ENCODE peak calls at places on chromosome 20, in nine cellular contexts. M is foreskin fibroblast; P is CD8-positive, alpha-beta T cell; U is GM13976; A is stimulated activated CD8-positive, alpha-beta memory T cell treated with anti-CD3 and anti-CD28 coated beads, Interleukin-15, amount 100 ng/mL, for 4 hours; X is hepatocyte; V is NAMALWA; N is B cell; G is EL. T is an unnamed sample.

GRCh38 chr20:63219447-63219821 is 3.5 kb upstream of the YTHDF1 start:
- DNase-seq in M (no peak), P (no peak), U (no peak), A (no peak), X (no peak), V (no peak), N (no peak), G (no peak), T (no peak)

GRCh38 chr20:44018684-44019637 is 104.3 kb downstream of the TOX2 start:
- DNase-seq in M (no peak), P (no peak), U (no peak), A (no peak), X (no peak), V (no peak), N (no peak), G (no peak), T (no peak)

GRCh38 chr20:12924126-12924525 is 84.6 kb upstream of the SPTLC3 start:
- DNase-seq in M (no peak), P (no peak), U (no peak), A (no peak), X (no peak), V (no peak), N (no peak), G (no peak), T (no peak)

GRCh38 chr20:37994512-37994911 is 38.7 kb downstream of the TTI1 start:
- DNase-seq in M (peak; percentile 34), P (no peak), U (no peak), A (no peak), X (peak; percentile 69), V (no peak), N (no peak), G (peak; percentile 22), T (no peak)

GRCh38 chr20:48378976-48379670 is 448.7 kb downstream of the PREX1 start:
- DNase-seq in M (no peak), P (no peak), U (no peak), A (no peak), X (no peak), V (no peak), N (no peak), G (no peak), T (no peak)

GRCh38 chr20:56032251-56032650 is 26.9 kb upstream of the CBLN4 start:
- DNase-seq in M (no peak), P (no peak), U (no peak), A (no peak), X (no peak), V (no peak), N (no peak), G (no peak), T (no peak)

GRCh38 chr20:12916699-12917098 is 92.1 kb upstream of the SPTLC3 start:
- DNase-seq in M (no peak), P (no peak), U (no peak), A (no peak), X (peak; percentile 41), V (no peak), N (no peak), G (no peak), T (no peak)

GRCh38 chr20:4605166-4605565 is 116.5 kb upstream of the PRND start:
- DNase-seq in M (no peak), P (no peak), U (no peak), A (no peak), X (no peak), V (no peak), N (no peak), G (no peak), T (no peak)

GRCh38 chr20:33408313-33408712 is 7.0 kb upstream of the CDK5RAP1 start:
- DNase-seq in M (no peak), P (no peak), U (no peak), A (no peak), X (no peak), V (no peak), N (no peak), G (no peak), T (no peak)

GRCh38 chr20:19975436-19975799 is 41.7 kb upstream of the NAA20 start:
- DNase-seq in M (peak; percentile 26), P (no peak), U (no peak), A (no peak), X (no peak), V (no peak), N (no peak), G (peak; percentile 57), T (no peak)

GRCh38 chr20:8616792-8617191 is 452.1 kb upstream of the PLCB4 start:
- DNase-seq in M (peak; percentile 22), P (no peak), U (no peak), A (no peak), X (no peak), V (no peak), N (no peak), G (no peak), T (no peak)

GRCh38 chr20:5357942-5358341 is 41.2 kb upstream of the PROKR2 start:
- DNase-seq in M (no peak), P (no peak), U (no peak), A (no peak), X (no peak), V (no peak), N (no peak), G (no peak), T (no peak)

GRCh38 chr20:21505810-21506530 is 7.9 kb downstream of the NKX2-2 start:
- DNase-seq in M (peak; percentile 51), P (peak; percentile 52), U (peak; percentile 81), A (peak; percentile 28), X (peak; percentile 79), V (no peak), N (peak; percentile 77), G (peak; percentile 37), T (peak; percentile 83)

GRCh38 chr20:47654370-47654769 is 130.9 kb downstream of the SULF2 start:
- DNase-seq in M (no peak), P (no peak), U (no peak), A (no peak), X (no peak), V (no peak), N (no peak), G (no peak), T (no peak)

GRCh38 chr20:19934792-19935491 is 82.2 kb upstream of the NAA20 start:
- DNase-seq in M (no peak), P (no peak), U (peak; percentile 61), A (no peak), X (peak; percentile 22), V (no peak), N (peak; percentile 56), G (no peak), T (no peak)

GRCh38 chr20:17616480-17617211 is 46.8 kb downstream of the DSTN start:
- DNase-seq in M (no peak), P (no peak), U (peak; percentile 24), A (no peak), X (no peak), V (no peak), N (peak; percentile 11), G (no peak), T (no peak)

GRCh38 chr20:5674176-5674660 is 76.0 kb upstream of the SHLD1 start:
- DNase-seq in M (no peak), P (no peak), U (peak; percentile 55), A (no peak), X (no peak), V (peak; percentile 86), N (peak; percentile 65), G (no peak), T (no peak)

T was measured in activated CD4-positive, CD25-positive, alpha-beta regulatory T cell treated with anti-CD3 and anti-CD28 coated beads, Interleukin-2, amount 50 U/mL, for 72 hours.